ENCODE peak calls at places on chromosome 16, in five cellular contexts. O is Peyer's patch, S is foreskin keratinocyte, N is stomach, M is H9. Q is an unnamed sample.

GRCh38 chr16:50692999-50693781 is at the start of gene NOD2:
- DNase-seq in O (no peak), S (no peak), N (peak; percentile 51), M (peak; percentile 53), Q (peak; percentile 73)

GRCh38 chr16:23318639-23319038 is 16.5 kb downstream of the SCNN1B start:
- DNase-seq in O (no peak), S (no peak), N (peak; percentile 61), M (no peak), Q (no peak)

GRCh38 chr16:75138636-75139035 is 9.7 kb upstream of the ZFP1 start:
- DNase-seq in O (no peak), S (no peak), N (no peak), M (peak; percentile 53), Q (no peak)

GRCh38 chr16:4517812-4518211 is 20.8 kb downstream of the CDIP1 start:
- DNase-seq in O (no peak), S (no peak), N (no peak), M (peak; percentile 84), Q (no peak)

GRCh38 chr16:84690088-84690819 is 9.5 kb upstream of the USP10 start:
- DNase-seq in O (no peak), S (no peak), N (no peak), M (no peak), Q (no peak)

GRCh38 chr16:68356249-68356918 is 45.6 kb downstream of the PRMT7 start:
- DNase-seq in O (peak; percentile 89), S (no peak), N (no peak), M (no peak), Q (peak; percentile 87)

GRCh38 chr16:1688807-1689560 is 10.9 kb downstream of the JPT2 start:
- DNase-seq in O (no peak), S (peak; percentile 97), N (peak; percentile 70), M (no peak), Q (no peak)

GRCh38 chr16:67820608-67821259 is 14.0 kb downstream of the TSNAXIP1 start:
- DNase-seq in O (no peak), S (no peak), N (no peak), M (no peak), Q (no peak)

GRCh38 chr16:79599256-79599836 is 1.2 kb downstream of the MAF start:
- DNase-seq in O (peak; percentile 54), S (peak; percentile 36), N (no peak), M (peak; percentile 47), Q (peak; percentile 21)

GRCh38 chr16:71441348-71441781 is 489 bp downstream of the TLE7 start:
- DNase-seq in O (no peak), S (no peak), N (no peak), M (peak; percentile 77), Q (no peak)

GRCh38 chr16:87255866-87256265 is 61.3 kb downstream of the C16orf95 start:
- DNase-seq in O (no peak), S (no peak), N (peak; percentile 2), M (no peak), Q (no peak)

GRCh38 chr16:48008011-48008410 is 147.8 kb downstream of the ABCC12 start:
- DNase-seq in O (no peak), S (no peak), N (no peak), M (peak; percentile 4), Q (no peak)

GRCh38 chr16:85665929-85666328 is 22.8 kb downstream of the GINS2 start:
- DNase-seq in O (no peak), S (no peak), N (no peak), M (no peak), Q (no peak)

GRCh38 chr16:55830658-55831294 is 2.1 kb downstream of the CES1 start:
- DNase-seq in O (no peak), S (no peak), N (no peak), M (no peak), Q (no peak)

GRCh38 chr16:67470314-67470713 is 10.6 kb downstream of the ATP6V0D1 start:
- DNase-seq in O (peak; percentile 60), S (no peak), N (peak; percentile 91), M (no peak), Q (no peak)

GRCh38 chr16:20720251-20720650 is 21.4 kb downstream of the THUMPD1 start:
- DNase-seq in O (no peak), S (no peak), N (no peak), M (no peak), Q (no peak)

GRCh38 chr16:23830276-23830675 is 5.5 kb upstream of the PRKCB start:
- DNase-seq in O (no peak), S (no peak), N (no peak), M (no peak), Q (no peak)

GRCh38 chr16:6804461-6804860 is 528.2 kb upstream of the RBFOX1 start:
- DNase-seq in O (no peak), S (no peak), N (no peak), M (no peak), Q (no peak)

GRCh38 chr16:4383591-4384495 is 12.2 kb downstream of the VASN start:
- DNase-seq in O (no peak), S (no peak), N (no peak), M (no peak), Q (no peak)

GRCh38 chr16:87235810-87236515 is 81.2 kb downstream of the C16orf95 start:
- DNase-seq in O (no peak), S (no peak), N (no peak), M (peak; percentile 52), Q (no peak)

GRCh38 chr16:74563828-74564263 is 43.1 kb downstream of the GLG1 start:
- DNase-seq in O (peak; percentile 53), S (no peak), N (peak; percentile 33), M (no peak), Q (no peak)

GRCh38 chr16:69823831-69824563 is 61.9 kb downstream of the WWP2 start:
- DNase-seq in O (peak; percentile 58), S (no peak), N (peak; percentile 69), M (no peak), Q (peak; percentile 81)

GRCh38 chr16:51151435-51151950 is 423 bp upstream of the SALL1 start:
- DNase-seq in O (no peak), S (no peak), N (peak; percentile 39), M (peak; percentile 88), Q (no peak)

GRCh38 chr16:85842848-85843247 is 43.4 kb downstream of the COX4I1 start:
- DNase-seq in O (no peak), S (no peak), N (no peak), M (no peak), Q (no peak)

GRCh38 chr16:2975161-2975795 is 5.0 kb downstream of the PKMYT1 start:
- DNase-seq in O (no peak), S (no peak), N (no peak), M (no peak), Q (no peak)

GRCh38 chr16:68339214-68339613 is 28.4 kb downstream of the PRMT7 start:
- DNase-seq in O (no peak), S (no peak), N (no peak), M (no peak), Q (no peak)

GRCh38 chr16:24890746-24891145 is 45.0 kb downstream of the SLC5A11 start:
- DNase-seq in O (no peak), S (no peak), N (no peak), M (no peak), Q (no peak)

GRCh38 chr16:3980311-3981111 is 100.0 kb upstream of the CREBBP start:
- DNase-seq in O (no peak), S (peak; percentile 33), N (no peak), M (no peak), Q (no peak)

GRCh38 chr16:69123894-69124293 is 8.5 kb downstream of the CHTF8 start:
- DNase-seq in O (peak; percentile 82), S (peak; percentile 54), N (peak; percentile 57), M (no peak), Q (peak; percentile 68)

DNA sequence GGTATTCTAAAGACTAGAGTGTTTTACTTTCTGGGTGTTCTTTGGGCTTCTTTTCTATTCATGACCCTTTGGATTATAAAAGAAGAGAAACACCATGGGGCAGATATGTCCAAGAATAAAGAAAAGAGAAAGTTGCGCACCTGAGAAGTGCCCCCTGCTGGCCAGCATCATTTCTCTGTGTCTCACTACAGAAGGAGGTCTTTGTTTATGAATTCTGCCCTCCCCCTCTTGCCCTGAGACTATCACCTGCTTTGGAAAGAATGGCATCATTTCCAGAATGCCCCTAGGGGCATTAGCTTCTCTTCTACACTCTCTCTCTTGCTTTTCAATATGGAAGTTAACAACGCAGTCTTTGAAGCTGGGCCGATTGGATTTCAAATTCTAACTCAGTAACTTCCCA is 45.0 kb downstream of the CDH13 start:
- DNase-seq in O (peak; percentile 56), S (no peak), N (no peak), M (no peak), Q (no peak)
- TF ChIP-seq CTCF in O (peak; percentile 40), S (peak; percentile 51), N (no peak), M (peak; percentile 68), Q (peak; percentile 19)

GRCh38 chr16:80924372-80924978 is 82.2 kb downstream of the CMC2 start:
- DNase-seq in O (peak; percentile 73), S (no peak), N (peak; percentile 80), M (peak; percentile 87), Q (peak; percentile 65)
- TF ChIP-seq CTCF in O (peak; percentile 52), S (peak; percentile 71), N (peak; percentile 59), M (peak; percentile 90), Q (peak; percentile 74)

GRCh38 chr16:57234707-57235092 is 10.4 kb upstream of the ARL2BP start:
- DNase-seq in O (no peak), S (no peak), N (no peak), M (no peak), Q (no peak)
- TF ChIP-seq CTCF in O (no peak), S (no peak), N (no peak), M (no peak), Q (no peak)

DNA sequence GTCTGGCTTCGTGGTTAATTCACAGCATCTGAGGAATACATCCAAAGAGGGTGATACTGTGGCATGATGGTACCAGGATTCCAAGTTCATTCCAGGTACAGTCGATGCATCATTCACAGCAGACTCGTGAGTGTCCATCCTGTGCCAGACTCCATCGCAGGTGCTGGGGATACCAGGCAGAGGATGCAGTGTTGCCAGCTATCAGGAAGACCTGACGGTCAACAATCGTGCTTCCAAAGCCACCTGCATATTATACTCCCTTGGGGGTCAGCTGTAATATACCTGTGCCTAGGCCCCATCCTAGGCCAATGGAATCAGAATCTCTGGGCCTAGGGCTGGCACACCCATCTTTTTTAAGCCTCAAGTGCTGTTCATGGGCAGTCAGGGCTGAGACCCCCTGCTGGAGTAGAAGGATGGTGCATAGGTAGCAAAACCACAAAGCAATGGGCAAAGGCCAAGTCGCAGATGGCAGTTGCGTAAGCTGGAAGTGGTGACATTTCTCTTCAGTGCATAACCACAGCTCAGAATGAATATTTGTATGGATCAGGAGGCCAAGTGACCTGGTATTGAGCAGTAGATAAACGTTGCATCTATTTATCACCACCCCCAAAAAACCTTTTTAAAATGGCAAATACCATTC is 42.9 kb upstream of the C16orf78 start:
- DNase-seq in O (no peak), S (no peak), N (no peak), M (no peak), Q (no peak)
- TF ChIP-seq CTCF in O (no peak), S (no peak), N (no peak), M (peak; percentile 16), Q (no peak)

GRCh38 chr16:28823719-28824547 is 1.1 kb downstream of the ATXN2L start:
- DNase-seq in O (peak; percentile 97), S (peak; percentile 95), N (peak; percentile 95), M (peak; percentile 98), Q (peak; percentile 95)
- TF ChIP-seq CTCF in O (peak; percentile 44), S (peak; percentile 52), N (peak; percentile 41), M (no peak), Q (no peak)

Q was measured in GM10248.